ENCODE peak calls at places on chromosome 19, in ten cellular contexts. O, A, D, R, I, J, Q, N, E and L are unnamed samples.

GRCh38 chr19:56273563-56274117 is 1.1 kb downstream of the EDDM13 start:
- DNase-seq in A (no peak), N (no peak), R (no peak), O (no peak), E (peak), Q (peak), J (no peak), D (no peak), I (no peak), L (no peak)

GRCh38 chr19:44603201-44603945 is 10.0 kb upstream of the IGSF23 start:
- DNase-seq in E (peak), O (no peak), J (no peak), A (no peak), N (no peak), I (no peak), Q (peak), R (no peak), D (no peak), L (no peak)

GRCh38 chr19:15696654-15697194 is 23.8 kb downstream of the CYP4F12 start:
- DNase-seq in N (no peak), I (no peak), O (no peak), E (no peak), Q (no peak), R (no peak), D (no peak), A (no peak), J (no peak), L (no peak)

GRCh38 chr19:45443462-45444317 is 20.0 kb upstream of the ERCC1 start:
- DNase-seq in O (peak), N (peak), R (peak), E (peak), A (peak), D (peak), J (peak), Q (peak), I (peak), L (peak)

GRCh38 chr19:47438793-47439220 is 19.5 kb upstream of the MEIS3 start:
- DNase-seq in E (peak), I (no peak), R (no peak), A (no peak), O (no peak), J (no peak), Q (no peak), N (no peak), D (no peak), L (no peak)

GRCh38 chr19:51018745-51019543 is 565 bp downstream of the KLK10 start:
- DNase-seq in O (no peak), J (no peak), R (no peak), E (no peak), I (no peak), N (peak), Q (peak), D (no peak), A (no peak), L (no peak)

GRCh38 chr19:44671400-44671799 is at the start of gene CEACAM19:
- DNase-seq in R (no peak), J (no peak), A (no peak), E (peak), I (no peak), Q (peak), O (no peak), D (no peak), N (no peak), L (no peak)

GRCh38 chr19:15488489-15489226 is 9.4 kb upstream of the PGLYRP2 start:
- DNase-seq in J (no peak), I (no peak), Q (no peak), D (peak), R (no peak), O (peak), A (no peak), E (no peak), N (peak), L (no peak)

GRCh38 chr19:23785982-23786381 is 27.3 kb upstream of the ZNF681 start:
- DNase-seq in Q (no peak), J (no peak), D (no peak), N (no peak), E (no peak), O (no peak), I (no peak), R (no peak), A (no peak), L (no peak)

GRCh38 chr19:9981406-9982260 is 28.7 kb downstream of the COL5A3 start:
- DNase-seq in O (no peak), J (no peak), I (no peak), E (no peak), A (no peak), N (no peak), D (no peak), R (no peak), Q (no peak), L (no peak)

GRCh38 chr19:48673436-48674100 is 751 bp upstream of the NTN5 start:
- DNase-seq in D (no peak), R (no peak), J (no peak), A (no peak), N (no peak), O (no peak), I (no peak), Q (no peak), E (no peak), L (no peak)

GRCh38 chr19:52248256-52248655 is 21.1 kb upstream of the ZNF766 start:
- DNase-seq in O (no peak), R (peak), Q (no peak), A (peak), J (no peak), D (peak), N (peak), I (no peak), E (peak), L (no peak)

GRCh38 chr19:1130801-1131717 is 27.3 kb downstream of the GPX4 start:
- DNase-seq in N (no peak), D (no peak), A (peak), I (no peak), E (no peak), R (no peak), O (no peak), Q (no peak), J (no peak), L (no peak)

GRCh38 chr19:33280351-33280921 is 21.9 kb downstream of the CEBPA start:
- DNase-seq in E (no peak), J (no peak), N (no peak), D (no peak), I (no peak), A (no peak), Q (no peak), R (no peak), O (no peak), L (no peak)

GRCh38 chr19:50358483-50359431 is 6.7 kb downstream of the NAPSA start:
- DNase-seq in I (no peak), E (peak), Q (peak), D (peak), N (peak), O (no peak), R (peak), A (peak), J (peak), L (peak)

GRCh38 chr19:41399091-41399490 is 1.5 kb downstream of the BCKDHA start:
- DNase-seq in J (no peak), I (no peak), D (no peak), A (no peak), R (no peak), O (no peak), N (no peak), Q (no peak), E (no peak), L (no peak)

GRCh38 chr19:41395355-41395754 is 1.8 kb downstream of the EXOSC5 start:
- DNase-seq in Q (no peak), N (no peak), O (no peak), A (no peak), E (no peak), R (no peak), I (no peak), J (no peak), D (no peak), L (no peak)

GRCh38 chr19:41398603-41399002 is 985 bp downstream of the BCKDHA start:
- DNase-seq in J (no peak), E (no peak), I (no peak), D (no peak), Q (no peak), A (no peak), N (no peak), O (no peak), R (no peak), L (no peak)

GRCh38 chr19:41398042-41398403 is 405 bp downstream of the BCKDHA start:
- DNase-seq in O (no peak), E (no peak), I (no peak), R (no peak), Q (no peak), A (no peak), D (no peak), N (no peak), J (no peak), L (no peak)

GRCh38 chr19:41397086-41398041 is at the start of the genes BCKDHA and EXOSC5:
- DNase-seq in I (peak), Q (peak), A (peak), J (peak), E (peak), O (peak), D (peak), R (peak), N (peak), L (peak)
- H3K27ac ChIP-seq in I (peak), Q (peak), A (peak), J (peak), E (peak), O (peak), D (peak), R (peak), N (peak), L (peak)

GRCh38 chr19:58497634-58498170 is 14.1 kb downstream of the SLC27A5 start:
- DNase-seq in O (no peak), N (no peak), Q (no peak), D (no peak), R (no peak), J (no peak), I (no peak), A (no peak), E (no peak), L (no peak)

GRCh38 chr19:58498316-58499020 is 13.3 kb downstream of the SLC27A5 start:
- DNase-seq in Q (no peak), O (no peak), J (no peak), R (peak), E (no peak), I (no peak), D (peak), A (no peak), N (no peak), L (no peak)

GRCh38 chr19:58500242-58500641 is 11.6 kb downstream of the SLC27A5 start:
- DNase-seq in A (no peak), I (no peak), N (no peak), E (no peak), Q (no peak), R (no peak), O (no peak), J (no peak), D (no peak), L (no peak)

GRCh38 chr19:58499021-58499927 is 12.5 kb downstream of the SLC27A5 start:
- DNase-seq in Q (peak), N (peak), E (peak), J (peak), A (peak), R (peak), D (peak), I (peak), O (peak), L (peak)
- H3K27ac ChIP-seq in Q (peak), N (no peak), E (peak), J (peak), A (peak), R (peak), D (peak), I (peak), O (peak), L (peak)

GRCh38 chr19:5567971-5568407 is 236 bp upstream of the TINCR start:
- DNase-seq in O (no peak), Q (no peak), J (no peak), R (no peak), N (no peak), A (peak), I (no peak), E (no peak), D (no peak), L (no peak)

GRCh38 chr19:5563941-5564612 is 3.7 kb downstream of the TINCR start:
- DNase-seq in O (no peak), J (no peak), N (no peak), A (no peak), I (no peak), D (no peak), R (no peak), Q (peak), E (peak), L (no peak)

GRCh38 chr19:5571777-5572176 is 4.0 kb upstream of the TINCR start:
- DNase-seq in I (no peak), E (no peak), J (no peak), D (no peak), Q (no peak), N (no peak), R (no peak), A (no peak), O (no peak), L (no peak)

GRCh38 chr19:5564930-5565329 is 2.8 kb downstream of the TINCR start:
- DNase-seq in N (no peak), E (no peak), D (no peak), I (no peak), R (no peak), A (no peak), Q (no peak), O (no peak), J (no peak), L (no peak)

GRCh38 chr19:5567360-5567970 is at the start of gene TINCR:
- DNase-seq in E (no peak), R (no peak), I (no peak), D (no peak), Q (no peak), A (no peak), N (no peak), O (no peak), J (no peak), L (no peak)
- H3K27ac ChIP-seq in E (no peak), R (no peak), I (no peak), D (no peak), Q (no peak), A (no peak), N (no peak), O (no peak), J (no peak), L (no peak)

GRCh38 chr19:18284710-18285430 is 3.4 kb upstream of the JUND start:
- DNase-seq in D (no peak), O (no peak), J (no peak), E (no peak), Q (no peak), A (no peak), R (no peak), I (no peak), N (no peak), L (no peak)
- H3K27ac ChIP-seq in D (peak), O (peak), J (no peak), E (no peak), Q (peak), A (no peak), R (no peak), I (peak), N (no peak), L (no peak)

DNA sequence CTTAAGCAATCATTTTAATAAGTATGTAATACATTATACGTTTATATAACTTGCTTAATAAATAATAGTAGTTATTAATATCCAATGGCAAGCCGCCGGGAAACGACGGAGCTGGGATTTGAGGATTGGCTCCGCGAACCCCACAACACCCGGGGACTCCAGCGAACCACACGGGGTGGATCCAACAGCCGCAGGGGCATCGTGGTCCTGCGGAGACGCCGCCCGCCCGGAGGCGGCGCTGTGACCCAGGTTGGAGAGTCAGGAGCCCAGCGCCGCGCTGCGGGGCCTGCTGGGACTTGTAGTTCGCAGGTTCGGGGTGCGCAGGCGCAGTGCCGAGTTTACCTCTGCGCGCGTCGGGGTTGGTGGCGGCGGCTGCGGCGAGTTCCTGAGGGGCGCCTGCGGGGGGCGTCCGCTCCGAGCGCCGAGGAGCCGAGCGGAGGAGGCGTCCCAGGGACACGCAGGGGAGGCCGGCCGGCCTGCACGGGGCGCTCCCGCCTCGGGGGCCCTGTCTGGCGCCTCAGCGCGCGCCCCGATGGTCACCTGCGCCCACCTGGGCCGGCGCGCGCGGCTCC is at the start of gene ZNF554:
- DNase-seq in D (peak), I (peak), E (peak), J (peak), N (peak), O (peak), A (peak), Q (peak), R (peak), L (peak)
- H3K27ac ChIP-seq in D (peak), I (no peak), E (no peak), J (no peak), N (no peak), O (peak), A (peak), Q (peak), R (peak), L (peak)

DNA sequence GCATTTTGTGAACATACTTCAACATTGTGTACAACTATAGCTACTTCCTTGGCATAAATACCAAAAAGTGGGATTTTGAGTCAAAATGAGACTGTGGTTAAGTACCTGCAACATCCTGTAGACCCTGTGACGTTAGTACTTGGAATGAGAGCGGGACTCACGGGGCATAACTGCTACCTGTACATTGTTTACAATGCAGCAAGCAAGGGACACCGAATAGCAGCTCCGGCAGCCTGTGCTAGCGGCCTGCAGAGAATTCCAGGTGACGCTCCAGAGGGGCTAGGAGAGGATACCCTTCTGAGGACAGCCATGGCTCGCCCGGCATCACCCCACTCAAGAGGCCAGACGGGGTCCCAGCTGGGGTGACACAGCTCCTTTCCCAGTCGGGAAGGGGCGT is 821 bp upstream of the ZNF331 start:
- DNase-seq in I (no peak), O (no peak), Q (no peak), R (no peak), N (no peak), A (no peak), D (no peak), E (no peak), J (no peak), L (no peak)
- H3K27ac ChIP-seq in I (peak), O (peak), Q (peak), R (peak), N (peak), A (peak), D (peak), E (peak), J (peak), L (peak)